ENCODE peak calls at places on chromosome 17, in nine cellular contexts. O is activated CD4-positive, alpha-beta T cell treated with anti-CD3 and anti-CD28 coated beads for 24 hours; G is CD8-positive, alpha-beta memory T cell; F is iPS DF 6.9; I is HCEC 1CT; K is NCI-H1436; S is non-pigmented ciliary epithelial cell; M is nephron progenitor cell; U is fibroblast of villous mesenchyme. B is an unnamed sample.

GRCh38 chr17:16419929-16420271 is 4.5 kb downstream of the TRPV2 start:
- DNase-seq in O (no peak), G (peak), F (no peak), I (peak), K (no peak), S (peak), M (no peak), U (peak), B (no peak)

GRCh38 chr17:46020023-46020735 is 21.1 kb downstream of the STH start:
- DNase-seq in O (no peak), G (peak), F (no peak), I (no peak), K (no peak), S (no peak), M (no peak), U (no peak), B (no peak)

GRCh38 chr17:42843358-42843934 is 934 bp upstream of the AOC2 start:
- DNase-seq in O (no peak), G (no peak), F (no peak), I (peak), K (peak), S (no peak), M (peak), U (peak), B (peak)

GRCh38 chr17:76388966-76389888 is 4.8 kb downstream of the SPHK1 start:
- DNase-seq in O (no peak), G (no peak), F (no peak), I (no peak), K (no peak), S (no peak), M (no peak), U (no peak), B (no peak)

GRCh38 chr17:77935121-77935571 is 23.4 kb upstream of the TNRC6C start:
- DNase-seq in O (no peak), G (no peak), F (no peak), I (no peak), K (peak), S (no peak), M (no peak), U (no peak), B (no peak)

GRCh38 chr17:43966276-43966675 is 12.5 kb upstream of the PYY start:
- DNase-seq in O (no peak), G (no peak), F (no peak), I (no peak), K (no peak), S (no peak), M (no peak), U (no peak), B (no peak)

GRCh38 chr17:17993852-17994251 is 21.2 kb downstream of the DRC3 start:
- DNase-seq in O (no peak), G (no peak), F (no peak), I (no peak), K (no peak), S (no peak), M (no peak), U (no peak), B (no peak)

GRCh38 chr17:63998050-63998720 is at the start of gene PRR29:
- DNase-seq in O (peak), G (peak), F (peak), I (peak), K (peak), S (no peak), M (peak), U (peak), B (no peak)

GRCh38 chr17:39223907-39224777 is 1.6 kb downstream of the STAC2 start:
- DNase-seq in O (no peak), G (no peak), F (no peak), I (no peak), K (no peak), S (no peak), M (no peak), U (no peak), B (no peak)

GRCh38 chr17:75241996-75242460 is 19.4 kb downstream of the GGA3 start:
- DNase-seq in O (no peak), G (no peak), F (no peak), I (peak), K (no peak), S (no peak), M (no peak), U (peak), B (peak)

GRCh38 chr17:72927146-72927545 is 165.3 kb downstream of the SLC39A11 start:
- DNase-seq in O (no peak), G (no peak), F (no peak), I (no peak), K (no peak), S (no peak), M (no peak), U (no peak), B (no peak)

GRCh38 chr17:41101586-41102259 is at the start of gene KRTAP4-16:
- DNase-seq in O (no peak), G (no peak), F (no peak), I (no peak), K (no peak), S (no peak), M (no peak), U (no peak), B (no peak)

GRCh38 chr17:9115446-9116265 is 94.3 kb downstream of the NTN1 start:
- DNase-seq in O (peak), G (peak), F (peak), I (peak), K (no peak), S (peak), M (peak), U (peak), B (peak)

GRCh38 chr17:78500806-78501205 is 76.4 kb downstream of the DNAH17 start:
- DNase-seq in O (no peak), G (no peak), F (no peak), I (no peak), K (no peak), S (no peak), M (no peak), U (no peak), B (no peak)

GRCh38 chr17:6204203-6204722 is 134.1 kb downstream of the WSCD1 start:
- DNase-seq in O (no peak), G (no peak), F (no peak), I (no peak), K (no peak), S (no peak), M (no peak), U (no peak), B (no peak)

GRCh38 chr17:73899839-73900238 is 255.6 kb upstream of the SDK2 start:
- DNase-seq in O (no peak), G (no peak), F (no peak), I (no peak), K (no peak), S (no peak), M (no peak), U (no peak), B (no peak)

GRCh38 chr17:8803531-8804416 is 4.6 kb upstream of the MFSD6L start:
- DNase-seq in O (no peak), G (no peak), F (no peak), I (no peak), K (no peak), S (no peak), M (peak), U (no peak), B (no peak)

B was measured in tibial nerve.